ENCODE peak calls at places on chromosomes 5 and 9, in nine cellular contexts. J is NCI-H774; G is prostate gland; C is ureter; A is T follicular helper cell; V is activated CD4-positive, alpha-beta T cell treated with anti-CD3 and anti-CD28 coated beads for 24 hours; S is CD4-positive, alpha-beta T cell; M is stimulated activated CD4-positive, alpha-beta T cell treated with anti-CD3 and anti-CD28 coated beads, TNF-alpha, amount 100 ng/mL, for 48 hours; P is C1 segment of cervical spinal cord. Y is an unnamed sample.
A peak's percentile ranks its signal among the peaks of the same experiment; 100 is the strongest.

GRCh38 chr5:57776035-57776434 is 293.4 kb upstream of the ACTBL2 start:
- DNase-seq in J (no peak), G (no peak), C (no peak), A (no peak), V (no peak), S (no peak), M (no peak), P (no peak), Y (no peak)

GRCh38 chr5:133882801-133883200 is 85.6 kb downstream of the C5orf15 start:
- DNase-seq in J (no peak), G (no peak), C (no peak), A (no peak), V (no peak), S (no peak), M (no peak), P (no peak), Y (no peak)

GRCh38 chr5:81552844-81553569 is 159.1 kb upstream of the ACOT12 start:
- DNase-seq in J (no peak), G (no peak), C (no peak), A (no peak), V (no peak), S (no peak), M (no peak), P (no peak), Y (no peak)

GRCh38 chr5:133474851-133475590 is 137.3 kb downstream of the FSTL4 start:
- DNase-seq in J (no peak), G (no peak), C (no peak), A (no peak), V (no peak), S (no peak), M (no peak), P (no peak), Y (no peak)

GRCh38 chr5:67179695-67180302 is 16.8 kb downstream of the CD180 start:
- DNase-seq in J (no peak), G (no peak), C (no peak), A (no peak), V (no peak), S (no peak), M (no peak), P (no peak), Y (no peak)

GRCh38 chr5:17079562-17079961 is 137.9 kb upstream of the BASP1 start:
- DNase-seq in J (no peak), G (no peak), C (no peak), A (no peak), V (no peak), S (no peak), M (no peak), P (no peak), Y (no peak)

GRCh38 chr5:136018814-136019777 is 9.7 kb upstream of the TGFBI start:
- DNase-seq in J (no peak), G (no peak), C (peak; percentile 75), A (no peak), V (no peak), S (no peak), M (no peak), P (no peak), Y (no peak)

GRCh38 chr5:109455598-109456096 is 45.9 kb upstream of the PJA2 start:
- DNase-seq in J (peak; percentile 19), G (peak; percentile 87), C (peak; percentile 80), A (no peak), V (no peak), S (no peak), M (peak; percentile 12), P (peak; percentile 29), Y (no peak)

GRCh38 chr5:38734353-38734752 is 111.5 kb upstream of the OSMR start:
- DNase-seq in J (no peak), G (no peak), C (no peak), A (no peak), V (no peak), S (no peak), M (no peak), P (no peak), Y (no peak)

GRCh38 chr5:11384441-11385250 is 519.6 kb downstream of the CTNND2 start:
- DNase-seq in J (no peak), G (peak; percentile 60), C (no peak), A (no peak), V (no peak), S (no peak), M (no peak), P (peak; percentile 60), Y (no peak)

GRCh38 chr9:98572054-98572627 is 136.6 kb downstream of the GABBR2 start:
- DNase-seq in J (no peak), G (no peak), C (no peak), A (no peak), V (no peak), S (no peak), M (no peak), P (no peak), Y (no peak)

GRCh38 chr9:89892920-89893319 is 288.1 kb downstream of the GADD45G start:
- DNase-seq in J (no peak), G (no peak), C (no peak), A (no peak), V (no peak), S (no peak), M (no peak), P (no peak), Y (no peak)

GRCh38 chr9:95023217-95024003 is 294.1 kb downstream of the FANCC start:
- DNase-seq in J (no peak), G (no peak), C (no peak), A (no peak), V (no peak), S (no peak), M (no peak), P (peak; percentile 68), Y (no peak)

GRCh38 chr9:105055922-105056321 is 128.0 kb upstream of the ABCA1 start:
- DNase-seq in J (no peak), G (no peak), C (no peak), A (no peak), V (no peak), S (no peak), M (no peak), P (no peak), Y (no peak)

GRCh38 chr9:76605271-76605670 is 146.3 kb downstream of the GCNT1 start:
- DNase-seq in J (no peak), G (no peak), C (no peak), A (no peak), V (no peak), S (no peak), M (no peak), P (no peak), Y (no peak)

GRCh38 chr9:1005043-1005667 is 28.7 kb downstream of the DMRT3 start:
- DNase-seq in J (peak; percentile 54), G (no peak), C (no peak), A (no peak), V (no peak), S (no peak), M (no peak), P (no peak), Y (no peak)

GRCh38 chr5:133240425-133241091 is 188.7 kb downstream of the HSPA4 start:
- DNase-seq in J (no peak), G (no peak), C (no peak), A (no peak), V (peak; percentile 25), S (no peak), M (peak; percentile 21), P (no peak), Y (no peak)

GRCh38 chr5:152688561-152689274 is 283.6 kb upstream of the NMUR2 start:
- DNase-seq in J (no peak), G (no peak), C (no peak), A (no peak), V (no peak), S (no peak), M (no peak), P (no peak), Y (no peak)

GRCh38 chr9:72524820-72525539 is 3.6 kb downstream of the TMC1 start:
- DNase-seq in J (no peak), G (peak; percentile 68), C (peak; percentile 70), A (no peak), V (no peak), S (no peak), M (peak; percentile 28), P (peak; percentile 15), Y (no peak)

GRCh38 chr9:93126825-93127368 is 7.2 kb downstream of the NINJ1 start:
- DNase-seq in J (no peak), G (peak; percentile 49), C (peak; percentile 70), A (no peak), V (no peak), S (no peak), M (no peak), P (no peak), Y (no peak)

GRCh38 chr9:134936762-134937555 is 19.2 kb upstream of the FCN1 start:
- DNase-seq in J (no peak), G (no peak), C (no peak), A (no peak), V (no peak), S (no peak), M (no peak), P (no peak), Y (no peak)

GRCh38 chr5:68543212-68543611 is 327.7 kb downstream of the PIK3R1 start:
- DNase-seq in J (no peak), G (no peak), C (no peak), A (no peak), V (no peak), S (no peak), M (no peak), P (no peak), Y (no peak)

GRCh38 chr9:20178679-20179078 is 389.8 kb upstream of the SLC24A2 start:
- DNase-seq in J (no peak), G (no peak), C (no peak), A (no peak), V (no peak), S (no peak), M (no peak), P (no peak), Y (no peak)

GRCh38 chr9:79041266-79041665 is 530.5 kb upstream of the TLE4 start:
- DNase-seq in J (no peak), G (no peak), C (no peak), A (no peak), V (no peak), S (no peak), M (no peak), P (no peak), Y (no peak)

GRCh38 chr9:134488251-134488900 is 153.2 kb upstream of the COL5A1 start:
- DNase-seq in J (no peak), G (no peak), C (no peak), A (no peak), V (no peak), S (no peak), M (no peak), P (peak; percentile 60), Y (no peak)

GRCh38 chr5:67771221-67771620 is 444.3 kb upstream of the PIK3R1 start:
- DNase-seq in J (no peak), G (no peak), C (no peak), A (no peak), V (no peak), S (no peak), M (no peak), P (no peak), Y (no peak)

Y was measured in HuH-7.